ENCODE peak calls at places on chromosomes 1 and 21, in seven cellular contexts. One of them, this sample, is unnamed.

GRCh38 chr1:14783592-14783886 is 185.1 kb downstream of the KAZN start:
- DNase-seq in pancreas: no peak
- DNase-seq in IMR-90: no peak
- DNase-seq in upper lobe of right lung: no peak
- DNase-seq in CD8-positive, alpha-beta T cell: no peak
- DNase-seq in H9: no peak
- DNase-seq in heart left ventricle: no peak
- DNase-seq in this sample: no peak

GRCh38 chr1:9798236-9799130 is 25.3 kb downstream of the CLSTN1 start:
- DNase-seq in pancreas: no peak
- DNase-seq in IMR-90: peak
- DNase-seq in upper lobe of right lung: peak
- DNase-seq in CD8-positive, alpha-beta T cell: no peak
- DNase-seq in H9: no peak
- DNase-seq in heart left ventricle: no peak
- DNase-seq in this sample: no peak

GRCh38 chr1:117049857-117050256 is 10.3 kb upstream of the TTF2 start:
- DNase-seq in pancreas: no peak
- DNase-seq in IMR-90: no peak
- DNase-seq in upper lobe of right lung: no peak
- DNase-seq in CD8-positive, alpha-beta T cell: no peak
- DNase-seq in H9: no peak
- DNase-seq in heart left ventricle: no peak
- DNase-seq in this sample: no peak

GRCh38 chr1:89607156-89607555 is 25.8 kb upstream of the LRRC8C start:
- DNase-seq in pancreas: no peak
- DNase-seq in IMR-90: no peak
- DNase-seq in upper lobe of right lung: no peak
- DNase-seq in CD8-positive, alpha-beta T cell: peak
- DNase-seq in H9: no peak
- DNase-seq in heart left ventricle: no peak
- DNase-seq in this sample: no peak

GRCh38 chr1:156490401-156491032 is 10.1 kb downstream of the MEF2D start:
- DNase-seq in pancreas: no peak
- DNase-seq in IMR-90: no peak
- DNase-seq in upper lobe of right lung: peak
- DNase-seq in CD8-positive, alpha-beta T cell: no peak
- DNase-seq in H9: peak
- DNase-seq in heart left ventricle: peak
- DNase-seq in this sample: no peak

GRCh38 chr1:150578278-150579109 is 916 bp downstream of the MCL1 start:
- DNase-seq in pancreas: peak
- DNase-seq in IMR-90: peak
- DNase-seq in upper lobe of right lung: peak
- DNase-seq in CD8-positive, alpha-beta T cell: no peak
- DNase-seq in H9: no peak
- DNase-seq in heart left ventricle: peak
- DNase-seq in this sample: peak

GRCh38 chr1:23178931-23179330 is 10.3 kb upstream of the LUZP1 start:
- DNase-seq in pancreas: no peak
- DNase-seq in IMR-90: peak
- DNase-seq in upper lobe of right lung: no peak
- DNase-seq in CD8-positive, alpha-beta T cell: no peak
- DNase-seq in H9: no peak
- DNase-seq in heart left ventricle: no peak
- DNase-seq in this sample: no peak

GRCh38 chr1:3777078-3777547 is 4.6 kb downstream of the SMIM1 start:
- DNase-seq in pancreas: no peak
- DNase-seq in IMR-90: no peak
- DNase-seq in upper lobe of right lung: no peak
- DNase-seq in CD8-positive, alpha-beta T cell: no peak
- DNase-seq in H9: no peak
- DNase-seq in heart left ventricle: no peak
- DNase-seq in this sample: no peak

GRCh38 chr1:207101720-207102119 is 2.3 kb upstream of the C4BPA start:
- DNase-seq in pancreas: no peak
- DNase-seq in IMR-90: no peak
- DNase-seq in upper lobe of right lung: no peak
- DNase-seq in CD8-positive, alpha-beta T cell: no peak
- DNase-seq in H9: no peak
- DNase-seq in heart left ventricle: no peak
- DNase-seq in this sample: no peak

DNA sequence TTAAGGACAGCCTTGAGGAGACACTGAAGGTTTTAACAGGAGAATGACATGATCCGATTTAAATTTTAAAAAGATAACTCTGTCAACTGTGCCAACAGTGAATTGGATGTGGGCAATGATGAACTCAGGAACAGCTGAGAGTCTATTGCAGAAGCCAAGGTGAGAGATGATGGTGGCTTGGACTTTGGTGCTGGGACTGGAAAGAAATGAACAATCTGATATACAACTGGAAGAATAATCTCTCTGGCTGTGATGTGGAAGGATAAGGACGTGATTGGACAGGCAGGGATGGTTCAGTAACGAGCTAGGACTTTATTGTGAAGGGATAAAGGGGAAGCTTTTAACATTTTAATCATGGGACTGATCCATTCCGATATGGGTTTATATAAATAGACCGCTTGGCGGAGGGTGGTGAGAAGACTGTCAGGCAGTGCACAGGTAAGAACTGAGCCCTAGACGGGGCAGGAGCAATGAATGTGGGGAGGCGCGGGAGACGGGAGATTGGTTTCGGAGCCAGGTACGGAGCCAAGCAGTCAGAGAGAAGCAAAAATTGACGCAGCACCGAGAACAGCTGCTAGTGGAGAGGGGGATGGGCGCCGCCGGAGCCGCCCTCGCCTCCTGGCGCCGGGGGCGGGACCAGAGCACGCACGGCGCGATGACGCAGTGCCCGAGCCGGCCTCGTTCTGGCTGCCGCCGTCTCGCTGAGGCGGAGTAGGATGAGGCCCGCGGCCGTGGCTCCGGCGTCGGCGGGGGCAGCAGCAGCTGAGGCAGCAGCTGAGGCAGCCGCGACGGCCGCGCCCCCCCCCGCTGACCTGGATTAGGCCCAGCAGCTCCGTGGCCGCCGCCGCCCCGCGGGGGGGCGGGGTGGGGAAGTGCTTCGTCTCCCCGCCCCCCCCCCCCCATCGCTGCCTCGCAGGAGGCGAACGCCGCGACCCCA is at the start of gene RNF11:
- DNase-seq in pancreas: peak
- DNase-seq in IMR-90: peak
- DNase-seq in upper lobe of right lung: peak
- DNase-seq in CD8-positive, alpha-beta T cell: peak
- DNase-seq in H9: peak
- DNase-seq in heart left ventricle: peak
- DNase-seq in this sample: peak
- TF ChIP-seq CTCF in pancreas: no peak
- TF ChIP-seq CTCF in IMR-90: no peak
- TF ChIP-seq CTCF in upper lobe of right lung: peak
- TF ChIP-seq CTCF in CD8-positive, alpha-beta T cell: no peak
- TF ChIP-seq CTCF in H9: no peak
- TF ChIP-seq CTCF in heart left ventricle: peak
- TF ChIP-seq CTCF in this sample: no peak

GRCh38 chr21:36994501-36995189 is 11.9 kb upstream of the RIPPLY3 start:
- DNase-seq in pancreas: no peak
- DNase-seq in IMR-90: no peak
- DNase-seq in upper lobe of right lung: no peak
- DNase-seq in CD8-positive, alpha-beta T cell: peak
- DNase-seq in H9: peak
- DNase-seq in heart left ventricle: no peak
- DNase-seq in this sample: no peak

GRCh38 chr21:36999131-36999898 is 7.2 kb upstream of the RIPPLY3 start:
- DNase-seq in pancreas: no peak
- DNase-seq in IMR-90: no peak
- DNase-seq in upper lobe of right lung: no peak
- DNase-seq in CD8-positive, alpha-beta T cell: no peak
- DNase-seq in H9: no peak
- DNase-seq in heart left ventricle: no peak
- DNase-seq in this sample: no peak

GRCh38 chr21:37005548-37006242 is 807 bp upstream of the RIPPLY3 start:
- DNase-seq in pancreas: no peak
- DNase-seq in IMR-90: no peak
- DNase-seq in upper lobe of right lung: no peak
- DNase-seq in CD8-positive, alpha-beta T cell: no peak
- DNase-seq in H9: peak
- DNase-seq in heart left ventricle: no peak
- DNase-seq in this sample: no peak

GRCh38 chr21:37001446-37001845 is 5.1 kb upstream of the RIPPLY3 start:
- DNase-seq in pancreas: no peak
- DNase-seq in IMR-90: no peak
- DNase-seq in upper lobe of right lung: no peak
- DNase-seq in CD8-positive, alpha-beta T cell: no peak
- DNase-seq in H9: no peak
- DNase-seq in heart left ventricle: no peak
- DNase-seq in this sample: no peak

DNA sequence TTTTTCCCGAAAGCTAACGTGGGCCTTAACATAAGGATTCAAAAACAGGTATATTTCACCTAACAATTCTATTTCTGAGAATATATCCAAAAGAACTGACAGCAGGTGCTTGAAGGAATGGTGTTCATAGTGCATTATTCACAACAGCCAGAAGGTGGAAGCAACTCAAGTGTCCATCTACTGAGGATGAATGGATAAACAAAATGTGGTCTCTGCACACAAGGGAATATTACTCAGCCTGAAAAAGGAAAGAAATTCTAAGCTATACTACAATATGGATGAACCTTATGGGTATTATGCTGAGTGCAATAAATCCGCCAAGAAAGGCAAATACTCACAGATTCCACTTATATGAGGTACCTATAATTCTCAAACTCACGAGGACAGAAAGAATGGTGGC is 6.1 kb upstream of the RIPPLY3 start:
- DNase-seq in pancreas: no peak
- DNase-seq in IMR-90: no peak
- DNase-seq in upper lobe of right lung: no peak
- DNase-seq in CD8-positive, alpha-beta T cell: no peak
- DNase-seq in H9: no peak
- DNase-seq in heart left ventricle: no peak
- DNase-seq in this sample: no peak
- TF ChIP-seq CTCF in pancreas: no peak
- TF ChIP-seq CTCF in IMR-90: no peak
- TF ChIP-seq CTCF in upper lobe of right lung: no peak
- TF ChIP-seq CTCF in CD8-positive, alpha-beta T cell: no peak
- TF ChIP-seq CTCF in H9: no peak
- TF ChIP-seq CTCF in heart left ventricle: no peak
- TF ChIP-seq CTCF in this sample: no peak

GRCh38 chr1:12614402-12615165 is 3.4 kb downstream of the DHRS3 start:
- DNase-seq in pancreas: no peak
- DNase-seq in IMR-90: no peak
- DNase-seq in upper lobe of right lung: no peak
- DNase-seq in CD8-positive, alpha-beta T cell: no peak
- DNase-seq in H9: no peak
- DNase-seq in heart left ventricle: no peak
- DNase-seq in this sample: no peak
- TF ChIP-seq CTCF in pancreas: no peak
- TF ChIP-seq CTCF in IMR-90: no peak
- TF ChIP-seq CTCF in upper lobe of right lung: no peak
- TF ChIP-seq CTCF in CD8-positive, alpha-beta T cell: no peak
- TF ChIP-seq CTCF in H9: no peak
- TF ChIP-seq CTCF in heart left ventricle: no peak
- TF ChIP-seq CTCF in this sample: no peak

GRCh38 chr1:180168786-180169640 is 14.3 kb downstream of the QSOX1 start:
- DNase-seq in pancreas: peak
- DNase-seq in IMR-90: peak
- DNase-seq in upper lobe of right lung: peak
- DNase-seq in CD8-positive, alpha-beta T cell: no peak
- DNase-seq in H9: peak
- DNase-seq in heart left ventricle: no peak
- DNase-seq in this sample: no peak
- TF ChIP-seq CTCF in pancreas: peak
- TF ChIP-seq CTCF in IMR-90: peak
- TF ChIP-seq CTCF in upper lobe of right lung: peak
- TF ChIP-seq CTCF in CD8-positive, alpha-beta T cell: peak
- TF ChIP-seq CTCF in H9: peak
- TF ChIP-seq CTCF in heart left ventricle: peak
- TF ChIP-seq CTCF in this sample: no peak

This sample was measured in mesothelial cell of epicardium.